ENCODE peak calls at places on chromosome 11, in seven cellular contexts. One of them, this sample, is unnamed.

GRCh38 chr11:57325735-57326048 is 940 bp upstream of the TNKS1BP1 start:
- DNase-seq in K562: no peak
- DNase-seq in HepG2: no peak
- DNase-seq in GM12891: no peak
- DNase-seq in SK-N-SH: peak
- DNase-seq in H1: no peak
- DNase-seq in GM12878: no peak
- DNase-seq in this sample: no peak

GRCh38 chr11:72534859-72535547 is 100.7 kb upstream of the CLPB start:
- DNase-seq in K562: no peak
- DNase-seq in HepG2: no peak
- DNase-seq in GM12891: no peak
- DNase-seq in SK-N-SH: peak
- DNase-seq in H1: no peak
- DNase-seq in GM12878: no peak
- DNase-seq in this sample: no peak

GRCh38 chr11:32358729-32359128 is 76.6 kb downstream of the WT1 start:
- DNase-seq in K562: no peak
- DNase-seq in HepG2: no peak
- DNase-seq in GM12891: no peak
- DNase-seq in SK-N-SH: no peak
- DNase-seq in H1: no peak
- DNase-seq in GM12878: no peak
- DNase-seq in this sample: no peak

GRCh38 chr11:128867277-128867676 is at the start of gene KCNJ1:
- DNase-seq in K562: no peak
- DNase-seq in HepG2: no peak
- DNase-seq in GM12891: no peak
- DNase-seq in SK-N-SH: no peak
- DNase-seq in H1: no peak
- DNase-seq in GM12878: no peak
- DNase-seq in this sample: no peak

GRCh38 chr11:117678651-117679407 is 118.2 kb downstream of the DSCAML1 start:
- DNase-seq in K562: no peak
- DNase-seq in HepG2: no peak
- DNase-seq in GM12891: no peak
- DNase-seq in SK-N-SH: peak
- DNase-seq in H1: no peak
- DNase-seq in GM12878: no peak
- DNase-seq in this sample: no peak

GRCh38 chr11:17510507-17511206 is 33.6 kb downstream of the USH1C start:
- DNase-seq in K562: no peak
- DNase-seq in HepG2: no peak
- DNase-seq in GM12891: no peak
- DNase-seq in SK-N-SH: no peak
- DNase-seq in H1: no peak
- DNase-seq in GM12878: no peak
- DNase-seq in this sample: no peak

GRCh38 chr11:5441414-5441813 is at the start of gene OR51I1:
- DNase-seq in K562: no peak
- DNase-seq in HepG2: no peak
- DNase-seq in GM12891: no peak
- DNase-seq in SK-N-SH: no peak
- DNase-seq in H1: no peak
- DNase-seq in GM12878: no peak
- DNase-seq in this sample: no peak

GRCh38 chr11:131897976-131898375 is 527.6 kb downstream of the NTM start:
- DNase-seq in K562: no peak
- DNase-seq in HepG2: no peak
- DNase-seq in GM12891: no peak
- DNase-seq in SK-N-SH: no peak
- DNase-seq in H1: no peak
- DNase-seq in GM12878: no peak
- DNase-seq in this sample: no peak

GRCh38 chr11:6631356-6631890 is 12.2 kb upstream of the TPP1 start:
- DNase-seq in K562: no peak
- DNase-seq in HepG2: no peak
- DNase-seq in GM12891: no peak
- DNase-seq in SK-N-SH: no peak
- DNase-seq in H1: no peak
- DNase-seq in GM12878: no peak
- DNase-seq in this sample: no peak

GRCh38 chr11:62171261-62171723 is 18.7 kb upstream of the SCGB1D1 start:
- DNase-seq in K562: peak
- DNase-seq in HepG2: peak
- DNase-seq in GM12891: peak
- DNase-seq in SK-N-SH: peak
- DNase-seq in H1: peak
- DNase-seq in GM12878: peak
- DNase-seq in this sample: no peak

GRCh38 chr11:40280161-40281054 is 1179.0 kb downstream of the LRRC4C start:
- DNase-seq in K562: no peak
- DNase-seq in HepG2: no peak
- DNase-seq in GM12891: no peak
- DNase-seq in SK-N-SH: no peak
- DNase-seq in H1: no peak
- DNase-seq in GM12878: no peak
- DNase-seq in this sample: no peak

GRCh38 chr11:30960387-30960992 is 374.3 kb upstream of the MPPED2 start:
- DNase-seq in K562: no peak
- DNase-seq in HepG2: peak
- DNase-seq in GM12891: no peak
- DNase-seq in SK-N-SH: peak
- DNase-seq in H1: no peak
- DNase-seq in GM12878: no peak
- DNase-seq in this sample: no peak

GRCh38 chr11:29272019-29272654 is 744.7 kb downstream of the KCNA4 start:
- DNase-seq in K562: no peak
- DNase-seq in HepG2: no peak
- DNase-seq in GM12891: no peak
- DNase-seq in SK-N-SH: no peak
- DNase-seq in H1: no peak
- DNase-seq in GM12878: no peak
- DNase-seq in this sample: no peak

GRCh38 chr11:61578819-61579218 is 2.1 kb downstream of the SYT7 start:
- DNase-seq in K562: no peak
- DNase-seq in HepG2: no peak
- DNase-seq in GM12891: no peak
- DNase-seq in SK-N-SH: no peak
- DNase-seq in H1: no peak
- DNase-seq in GM12878: no peak
- DNase-seq in this sample: no peak

GRCh38 chr11:22304337-22304961 is 33.7 kb upstream of the SLC17A6 start:
- DNase-seq in K562: peak
- DNase-seq in HepG2: peak
- DNase-seq in GM12891: no peak
- DNase-seq in SK-N-SH: peak
- DNase-seq in H1: no peak
- DNase-seq in GM12878: no peak
- DNase-seq in this sample: no peak

GRCh38 chr11:16969010-16970004 is 44.9 kb downstream of the PLEKHA7 start:
- DNase-seq in K562: no peak
- DNase-seq in HepG2: no peak
- DNase-seq in GM12891: no peak
- DNase-seq in SK-N-SH: peak
- DNase-seq in H1: no peak
- DNase-seq in GM12878: no peak
- DNase-seq in this sample: no peak

GRCh38 chr11:2987881-2988280 is 4.2 kb downstream of the NAP1L4 start:
- DNase-seq in K562: no peak
- DNase-seq in HepG2: no peak
- DNase-seq in GM12891: no peak
- DNase-seq in SK-N-SH: no peak
- DNase-seq in H1: no peak
- DNase-seq in GM12878: no peak
- DNase-seq in this sample: no peak

GRCh38 chr11:2982214-2982613 is 9.9 kb downstream of the NAP1L4 start:
- DNase-seq in K562: no peak
- DNase-seq in HepG2: no peak
- DNase-seq in GM12891: no peak
- DNase-seq in SK-N-SH: no peak
- DNase-seq in H1: no peak
- DNase-seq in GM12878: no peak
- DNase-seq in this sample: no peak

GRCh38 chr11:2981130-2981529 is 11.0 kb downstream of the NAP1L4 start:
- DNase-seq in K562: no peak
- DNase-seq in HepG2: no peak
- DNase-seq in GM12891: no peak
- DNase-seq in SK-N-SH: no peak
- DNase-seq in H1: no peak
- DNase-seq in GM12878: no peak
- DNase-seq in this sample: no peak

GRCh38 chr11:2980168-2980840 is 11.8 kb downstream of the NAP1L4 start:
- DNase-seq in K562: no peak
- DNase-seq in HepG2: no peak
- DNase-seq in GM12891: no peak
- DNase-seq in SK-N-SH: no peak
- DNase-seq in H1: no peak
- DNase-seq in GM12878: no peak
- DNase-seq in this sample: no peak

DNA sequence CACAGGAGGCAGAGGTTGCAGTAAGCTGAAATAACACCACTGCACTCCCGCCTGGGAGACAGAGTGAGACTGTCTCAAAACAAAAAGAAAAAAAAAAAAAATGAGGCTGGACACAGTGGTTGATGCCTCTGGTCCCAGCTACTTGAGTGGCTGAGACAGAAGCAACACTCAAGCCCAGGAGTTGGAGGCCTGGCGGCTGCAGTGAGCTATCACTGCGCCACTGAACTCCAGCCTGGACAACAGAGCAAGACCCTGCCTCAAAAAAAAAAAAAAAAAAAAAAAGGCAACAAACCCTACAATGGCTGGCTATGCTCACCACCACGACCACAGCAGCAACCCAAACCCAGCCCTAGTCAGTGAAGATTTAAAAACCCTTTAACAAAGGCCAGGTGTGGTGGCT is 8.2 kb downstream of the NAP1L4 start:
- DNase-seq in K562: no peak
- DNase-seq in HepG2: no peak
- DNase-seq in GM12891: no peak
- DNase-seq in SK-N-SH: no peak
- DNase-seq in H1: no peak
- DNase-seq in GM12878: no peak
- DNase-seq in this sample: no peak
- TF ChIP-seq TAF1 in K562: no peak
- TF ChIP-seq TAF1 in HepG2: no peak
- TF ChIP-seq TAF1 in GM12891: no peak
- TF ChIP-seq TAF1 in SK-N-SH: no peak
- TF ChIP-seq TAF1 in H1: no peak
- TF ChIP-seq TAF1 in GM12878: no peak
- TF ChIP-seq TAF1 in this sample: no peak

GRCh38 chr11:103682318-103683184 is 353.9 kb upstream of the DDI1 start:
- DNase-seq in K562: peak
- DNase-seq in HepG2: peak
- DNase-seq in GM12891: peak
- DNase-seq in SK-N-SH: peak
- DNase-seq in H1: peak
- DNase-seq in GM12878: peak
- DNase-seq in this sample: no peak

GRCh38 chr11:103680861-103681260 is 355.6 kb upstream of the DDI1 start:
- DNase-seq in K562: no peak
- DNase-seq in HepG2: no peak
- DNase-seq in GM12891: no peak
- DNase-seq in SK-N-SH: no peak
- DNase-seq in H1: no peak
- DNase-seq in GM12878: no peak
- DNase-seq in this sample: no peak

GRCh38 chr11:103681855-103682254 is 354.6 kb upstream of the DDI1 start:
- DNase-seq in K562: no peak
- DNase-seq in HepG2: no peak
- DNase-seq in GM12891: no peak
- DNase-seq in SK-N-SH: no peak
- DNase-seq in H1: no peak
- DNase-seq in GM12878: no peak
- DNase-seq in this sample: no peak

DNA sequence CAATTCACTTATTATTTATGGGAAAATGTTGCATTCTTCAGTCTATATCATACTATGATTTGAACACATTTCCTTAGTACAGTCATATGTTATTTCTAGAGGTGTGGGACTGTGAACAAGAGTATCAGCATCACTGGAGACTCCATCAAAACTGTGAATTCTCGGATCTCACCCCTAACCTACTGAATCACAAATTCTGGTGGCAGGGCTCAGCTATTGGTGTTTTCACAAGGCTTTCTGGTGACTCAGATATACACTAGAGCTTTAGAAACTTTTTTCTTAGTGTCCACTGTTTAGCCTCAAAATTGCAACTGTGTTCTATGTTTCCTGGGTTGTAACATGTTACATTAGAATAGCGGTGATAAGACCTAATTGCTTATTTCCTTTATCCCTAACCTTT is 352.9 kb upstream of the DDI1 start:
- DNase-seq in K562: no peak
- DNase-seq in HepG2: no peak
- DNase-seq in GM12891: no peak
- DNase-seq in SK-N-SH: no peak
- DNase-seq in H1: no peak
- DNase-seq in GM12878: no peak
- DNase-seq in this sample: no peak
- TF ChIP-seq TAF1 in K562: no peak
- TF ChIP-seq TAF1 in HepG2: no peak
- TF ChIP-seq TAF1 in GM12891: no peak
- TF ChIP-seq TAF1 in SK-N-SH: no peak
- TF ChIP-seq TAF1 in H1: no peak
- TF ChIP-seq TAF1 in GM12878: no peak
- TF ChIP-seq TAF1 in this sample: no peak

DNA sequence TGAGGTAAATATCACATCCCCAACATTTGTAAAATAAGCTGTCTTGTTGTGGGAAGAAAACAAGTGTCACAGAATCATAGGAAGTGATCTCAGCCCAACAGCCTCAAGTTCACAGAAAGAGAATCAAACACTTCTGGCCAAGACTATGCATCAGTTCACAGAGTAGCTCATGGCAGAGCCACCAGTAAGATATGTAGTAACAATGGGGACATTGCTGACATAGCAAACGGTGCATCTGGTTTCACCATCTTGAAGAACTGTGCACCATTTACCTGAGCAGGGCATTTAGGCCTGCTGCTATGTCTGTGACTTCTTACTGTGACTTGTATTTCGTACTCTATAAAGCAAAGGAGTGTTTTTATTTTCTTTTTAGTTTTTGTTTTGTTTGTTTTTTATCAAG is 585.3 kb upstream of the FAT3 start:
- DNase-seq in K562: no peak
- DNase-seq in HepG2: no peak
- DNase-seq in GM12891: no peak
- DNase-seq in SK-N-SH: no peak
- DNase-seq in H1: no peak
- DNase-seq in GM12878: no peak
- DNase-seq in this sample: no peak
- TF ChIP-seq TAF1 in K562: no peak
- TF ChIP-seq TAF1 in HepG2: no peak
- TF ChIP-seq TAF1 in GM12891: no peak
- TF ChIP-seq TAF1 in SK-N-SH: no peak
- TF ChIP-seq TAF1 in H1: no peak
- TF ChIP-seq TAF1 in GM12878: no peak
- TF ChIP-seq TAF1 in this sample: no peak

DNA sequence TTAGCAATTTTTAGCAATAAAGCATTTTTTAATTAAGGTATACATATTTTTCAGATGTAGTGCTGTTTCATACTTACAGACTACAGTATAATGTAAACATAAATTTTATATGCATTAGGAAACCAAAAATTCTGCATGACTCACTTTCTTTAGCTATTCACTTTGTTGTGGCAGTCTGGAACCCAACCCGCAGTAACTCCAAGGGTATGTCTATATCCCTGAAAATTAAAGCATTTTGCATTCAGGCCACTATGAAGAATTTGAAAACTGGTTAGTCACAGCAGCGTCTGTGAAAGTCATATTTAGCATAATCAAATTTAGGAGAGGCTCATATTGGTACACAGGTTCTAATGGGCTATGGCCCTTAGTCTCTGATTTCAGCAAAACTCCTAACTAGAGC is 46.8 kb downstream of the BBOX1 start:
- DNase-seq in K562: no peak
- DNase-seq in HepG2: no peak
- DNase-seq in GM12891: no peak
- DNase-seq in SK-N-SH: no peak
- DNase-seq in H1: no peak
- DNase-seq in GM12878: no peak
- DNase-seq in this sample: no peak
- TF ChIP-seq TAF1 in K562: no peak
- TF ChIP-seq TAF1 in HepG2: no peak
- TF ChIP-seq TAF1 in GM12891: no peak
- TF ChIP-seq TAF1 in SK-N-SH: no peak
- TF ChIP-seq TAF1 in H1: no peak
- TF ChIP-seq TAF1 in GM12878: no peak
- TF ChIP-seq TAF1 in this sample: no peak

This sample was measured in GM12892.